ENCODE peak calls at places on chromosomes 6 and 20, in seven cellular contexts. One of them, this sample, is unnamed.

GRCh38 chr6:36984581-36985383 is 1.2 kb downstream of the MTCH1 start:
- DNase-seq in activated CD4-positive, alpha-beta T cell treated with anti-CD3 and anti-CD28 coated beads for 48 hours: peak; percentile 78
- DNase-seq in adipocyte: peak; percentile 80
- DNase-seq in bronchial epithelial cell: peak; percentile 51
- DNase-seq in GM04503: no peak
- DNase-seq in heart right ventricle: peak; percentile 77
- DNase-seq in breast epithelium: no peak
- DNase-seq in this sample: no peak

GRCh38 chr6:41785689-41786450 is 1.6 kb upstream of the TOMM6 start:
- DNase-seq in activated CD4-positive, alpha-beta T cell treated with anti-CD3 and anti-CD28 coated beads for 48 hours: peak; percentile 21
- DNase-seq in adipocyte: peak; percentile 61
- DNase-seq in bronchial epithelial cell: no peak
- DNase-seq in GM04503: no peak
- DNase-seq in heart right ventricle: no peak
- DNase-seq in breast epithelium: no peak
- DNase-seq in this sample: no peak

GRCh38 chr6:5091646-5092045 is 6.5 kb downstream of the PPP1R3G start:
- DNase-seq in activated CD4-positive, alpha-beta T cell treated with anti-CD3 and anti-CD28 coated beads for 48 hours: no peak
- DNase-seq in adipocyte: no peak
- DNase-seq in bronchial epithelial cell: no peak
- DNase-seq in GM04503: no peak
- DNase-seq in heart right ventricle: no peak
- DNase-seq in breast epithelium: no peak
- DNase-seq in this sample: no peak

GRCh38 chr6:118523216-118523615 is 24.9 kb upstream of the PLN start:
- DNase-seq in activated CD4-positive, alpha-beta T cell treated with anti-CD3 and anti-CD28 coated beads for 48 hours: no peak
- DNase-seq in adipocyte: no peak
- DNase-seq in bronchial epithelial cell: no peak
- DNase-seq in GM04503: no peak
- DNase-seq in heart right ventricle: no peak
- DNase-seq in breast epithelium: no peak
- DNase-seq in this sample: no peak

GRCh38 chr6:84074988-84075781 is 41.6 kb downstream of the MRAP2 start:
- DNase-seq in activated CD4-positive, alpha-beta T cell treated with anti-CD3 and anti-CD28 coated beads for 48 hours: no peak
- DNase-seq in adipocyte: no peak
- DNase-seq in bronchial epithelial cell: peak; percentile 85
- DNase-seq in GM04503: no peak
- DNase-seq in heart right ventricle: no peak
- DNase-seq in breast epithelium: no peak
- DNase-seq in this sample: peak; percentile 91

GRCh38 chr6:107618672-107619071 is 128.8 kb downstream of the SOBP start:
- DNase-seq in activated CD4-positive, alpha-beta T cell treated with anti-CD3 and anti-CD28 coated beads for 48 hours: peak; percentile 49
- DNase-seq in adipocyte: no peak
- DNase-seq in bronchial epithelial cell: no peak
- DNase-seq in GM04503: no peak
- DNase-seq in heart right ventricle: no peak
- DNase-seq in breast epithelium: no peak
- DNase-seq in this sample: no peak

GRCh38 chr6:155541976-155542375 is 86.3 kb upstream of the NOX3 start:
- DNase-seq in activated CD4-positive, alpha-beta T cell treated with anti-CD3 and anti-CD28 coated beads for 48 hours: no peak
- DNase-seq in adipocyte: no peak
- DNase-seq in bronchial epithelial cell: no peak
- DNase-seq in GM04503: no peak
- DNase-seq in heart right ventricle: no peak
- DNase-seq in breast epithelium: no peak
- DNase-seq in this sample: no peak

GRCh38 chr6:133130863-133131262 is 110.3 kb upstream of the EYA4 start:
- DNase-seq in activated CD4-positive, alpha-beta T cell treated with anti-CD3 and anti-CD28 coated beads for 48 hours: no peak
- DNase-seq in adipocyte: peak; percentile 22
- DNase-seq in bronchial epithelial cell: peak; percentile 94
- DNase-seq in GM04503: no peak
- DNase-seq in heart right ventricle: peak; percentile 78
- DNase-seq in breast epithelium: no peak
- DNase-seq in this sample: peak; percentile 86

GRCh38 chr20:4519530-4519929 is 202.2 kb upstream of the PRND start:
- DNase-seq in activated CD4-positive, alpha-beta T cell treated with anti-CD3 and anti-CD28 coated beads for 48 hours: peak; percentile 43
- DNase-seq in adipocyte: no peak
- DNase-seq in bronchial epithelial cell: peak; percentile 46
- DNase-seq in GM04503: no peak
- DNase-seq in heart right ventricle: no peak
- DNase-seq in breast epithelium: no peak
- DNase-seq in this sample: no peak

GRCh38 chr6:142637624-142638023 is 307.4 kb downstream of the HIVEP2 start:
- DNase-seq in activated CD4-positive, alpha-beta T cell treated with anti-CD3 and anti-CD28 coated beads for 48 hours: no peak
- DNase-seq in adipocyte: no peak
- DNase-seq in bronchial epithelial cell: no peak
- DNase-seq in GM04503: no peak
- DNase-seq in heart right ventricle: no peak
- DNase-seq in breast epithelium: no peak
- DNase-seq in this sample: no peak

GRCh38 chr20:51966296-51966971 is 164.1 kb upstream of the SALL4 start:
- DNase-seq in activated CD4-positive, alpha-beta T cell treated with anti-CD3 and anti-CD28 coated beads for 48 hours: peak; percentile 27
- DNase-seq in adipocyte: peak; percentile 83
- DNase-seq in bronchial epithelial cell: peak; percentile 70
- DNase-seq in GM04503: no peak
- DNase-seq in heart right ventricle: peak; percentile 34
- DNase-seq in breast epithelium: no peak
- DNase-seq in this sample: no peak

GRCh38 chr20:10985536-10985935 is 311.7 kb upstream of the JAG1 start:
- DNase-seq in activated CD4-positive, alpha-beta T cell treated with anti-CD3 and anti-CD28 coated beads for 48 hours: no peak
- DNase-seq in adipocyte: peak; percentile 41
- DNase-seq in bronchial epithelial cell: peak; percentile 73
- DNase-seq in GM04503: no peak
- DNase-seq in heart right ventricle: no peak
- DNase-seq in breast epithelium: no peak
- DNase-seq in this sample: no peak

GRCh38 chr20:57435498-57436222 is 44.5 kb downstream of the RBM38 start:
- DNase-seq in activated CD4-positive, alpha-beta T cell treated with anti-CD3 and anti-CD28 coated beads for 48 hours: peak; percentile 13
- DNase-seq in adipocyte: no peak
- DNase-seq in bronchial epithelial cell: peak; percentile 86
- DNase-seq in GM04503: no peak
- DNase-seq in heart right ventricle: peak; percentile 55
- DNase-seq in breast epithelium: peak; percentile 97
- DNase-seq in this sample: no peak

GRCh38 chr6:49909508-49910047 is 43.2 kb upstream of the CRISP1 start:
- DNase-seq in activated CD4-positive, alpha-beta T cell treated with anti-CD3 and anti-CD28 coated beads for 48 hours: no peak
- DNase-seq in adipocyte: no peak
- DNase-seq in bronchial epithelial cell: no peak
- DNase-seq in GM04503: no peak
- DNase-seq in heart right ventricle: no peak
- DNase-seq in breast epithelium: no peak
- DNase-seq in this sample: peak; percentile 66

GRCh38 chr6:13445005-13445743 is 42.2 kb downstream of the GFOD1 start:
- DNase-seq in activated CD4-positive, alpha-beta T cell treated with anti-CD3 and anti-CD28 coated beads for 48 hours: peak; percentile 39
- DNase-seq in adipocyte: peak; percentile 29
- DNase-seq in bronchial epithelial cell: peak; percentile 76
- DNase-seq in GM04503: no peak
- DNase-seq in heart right ventricle: peak; percentile 56
- DNase-seq in breast epithelium: peak; percentile 63
- DNase-seq in this sample: no peak

GRCh38 chr20:32387262-32387661 is 29.1 kb downstream of the ASXL1 start:
- DNase-seq in activated CD4-positive, alpha-beta T cell treated with anti-CD3 and anti-CD28 coated beads for 48 hours: no peak
- DNase-seq in adipocyte: no peak
- DNase-seq in bronchial epithelial cell: no peak
- DNase-seq in GM04503: no peak
- DNase-seq in heart right ventricle: no peak
- DNase-seq in breast epithelium: no peak
- DNase-seq in this sample: no peak

GRCh38 chr6:92849636-92850035 is 569.7 kb downstream of the EPHA7 start:
- DNase-seq in activated CD4-positive, alpha-beta T cell treated with anti-CD3 and anti-CD28 coated beads for 48 hours: no peak
- DNase-seq in adipocyte: no peak
- DNase-seq in bronchial epithelial cell: peak; percentile 78
- DNase-seq in GM04503: no peak
- DNase-seq in heart right ventricle: no peak
- DNase-seq in breast epithelium: no peak
- DNase-seq in this sample: no peak

GRCh38 chr6:139611327-139611958 is 237.0 kb upstream of the CITED2 start:
- DNase-seq in activated CD4-positive, alpha-beta T cell treated with anti-CD3 and anti-CD28 coated beads for 48 hours: no peak
- DNase-seq in adipocyte: no peak
- DNase-seq in bronchial epithelial cell: no peak
- DNase-seq in GM04503: no peak
- DNase-seq in heart right ventricle: no peak
- DNase-seq in breast epithelium: no peak
- DNase-seq in this sample: no peak

GRCh38 chr6:40426341-40427066 is 160.7 kb downstream of the LRFN2 start:
- DNase-seq in activated CD4-positive, alpha-beta T cell treated with anti-CD3 and anti-CD28 coated beads for 48 hours: no peak
- DNase-seq in adipocyte: no peak
- DNase-seq in bronchial epithelial cell: no peak
- DNase-seq in GM04503: no peak
- DNase-seq in heart right ventricle: no peak
- DNase-seq in breast epithelium: no peak
- DNase-seq in this sample: no peak

GRCh38 chr6:7636151-7636550 is 46.2 kb downstream of the SNRNP48 start:
- DNase-seq in activated CD4-positive, alpha-beta T cell treated with anti-CD3 and anti-CD28 coated beads for 48 hours: no peak
- DNase-seq in adipocyte: no peak
- DNase-seq in bronchial epithelial cell: no peak
- DNase-seq in GM04503: no peak
- DNase-seq in heart right ventricle: no peak
- DNase-seq in breast epithelium: no peak
- DNase-seq in this sample: no peak

GRCh38 chr6:89997456-89998445 is 103.5 kb downstream of the GJA10 start:
- DNase-seq in activated CD4-positive, alpha-beta T cell treated with anti-CD3 and anti-CD28 coated beads for 48 hours: no peak
- DNase-seq in adipocyte: peak; percentile 25
- DNase-seq in bronchial epithelial cell: no peak
- DNase-seq in GM04503: peak; percentile 46
- DNase-seq in heart right ventricle: no peak
- DNase-seq in breast epithelium: no peak
- DNase-seq in this sample: peak; percentile 80

GRCh38 chr20:63154395-63154794 is 61.5 kb downstream of the YTHDF1 start:
- DNase-seq in activated CD4-positive, alpha-beta T cell treated with anti-CD3 and anti-CD28 coated beads for 48 hours: no peak
- DNase-seq in adipocyte: no peak
- DNase-seq in bronchial epithelial cell: no peak
- DNase-seq in GM04503: no peak
- DNase-seq in heart right ventricle: no peak
- DNase-seq in breast epithelium: no peak
- DNase-seq in this sample: no peak

GRCh38 chr6:52352239-52353008 is 9.5 kb upstream of the PAQR8 start:
- DNase-seq in activated CD4-positive, alpha-beta T cell treated with anti-CD3 and anti-CD28 coated beads for 48 hours: no peak
- DNase-seq in adipocyte: peak; percentile 86
- DNase-seq in bronchial epithelial cell: peak; percentile 99
- DNase-seq in GM04503: peak; percentile 95
- DNase-seq in heart right ventricle: no peak
- DNase-seq in breast epithelium: no peak
- DNase-seq in this sample: peak; percentile 94

GRCh38 chr6:13648850-13649249 is 33.7 kb downstream of the NOL7 start:
- DNase-seq in activated CD4-positive, alpha-beta T cell treated with anti-CD3 and anti-CD28 coated beads for 48 hours: no peak
- DNase-seq in adipocyte: no peak
- DNase-seq in bronchial epithelial cell: no peak
- DNase-seq in GM04503: no peak
- DNase-seq in heart right ventricle: no peak
- DNase-seq in breast epithelium: no peak
- DNase-seq in this sample: no peak

GRCh38 chr6:157173756-157174155 is 149.6 kb downstream of the TMEM242 start:
- DNase-seq in activated CD4-positive, alpha-beta T cell treated with anti-CD3 and anti-CD28 coated beads for 48 hours: no peak
- DNase-seq in adipocyte: peak; percentile 31
- DNase-seq in bronchial epithelial cell: no peak
- DNase-seq in GM04503: no peak
- DNase-seq in heart right ventricle: no peak
- DNase-seq in breast epithelium: no peak
- DNase-seq in this sample: no peak

GRCh38 chr6:11491998-11492397 is 45.6 kb upstream of the TMEM170B start:
- DNase-seq in activated CD4-positive, alpha-beta T cell treated with anti-CD3 and anti-CD28 coated beads for 48 hours: no peak
- DNase-seq in adipocyte: no peak
- DNase-seq in bronchial epithelial cell: no peak
- DNase-seq in GM04503: no peak
- DNase-seq in heart right ventricle: no peak
- DNase-seq in breast epithelium: no peak
- DNase-seq in this sample: no peak

GRCh38 chr6:149771185-149771584 is 21.6 kb downstream of the PCMT1 start:
- DNase-seq in activated CD4-positive, alpha-beta T cell treated with anti-CD3 and anti-CD28 coated beads for 48 hours: no peak
- DNase-seq in adipocyte: no peak
- DNase-seq in bronchial epithelial cell: no peak
- DNase-seq in GM04503: no peak
- DNase-seq in heart right ventricle: no peak
- DNase-seq in breast epithelium: no peak
- DNase-seq in this sample: no peak

GRCh38 chr6:153312633-153313032 is 181.6 kb upstream of the RGS17 start:
- DNase-seq in activated CD4-positive, alpha-beta T cell treated with anti-CD3 and anti-CD28 coated beads for 48 hours: peak; percentile 54
- DNase-seq in adipocyte: peak; percentile 58
- DNase-seq in bronchial epithelial cell: peak; percentile 86
- DNase-seq in GM04503: no peak
- DNase-seq in heart right ventricle: peak; percentile 9
- DNase-seq in breast epithelium: no peak
- DNase-seq in this sample: peak; percentile 72

GRCh38 chr6:151236668-151237401 is 2.9 kb upstream of the AKAP12 start:
- DNase-seq in activated CD4-positive, alpha-beta T cell treated with anti-CD3 and anti-CD28 coated beads for 48 hours: no peak
- DNase-seq in adipocyte: no peak
- DNase-seq in bronchial epithelial cell: no peak
- DNase-seq in GM04503: no peak
- DNase-seq in heart right ventricle: no peak
- DNase-seq in breast epithelium: no peak
- DNase-seq in this sample: no peak

GRCh38 chr6:160978141-160978926 is 13.2 kb upstream of the MAP3K4 start:
- DNase-seq in activated CD4-positive, alpha-beta T cell treated with anti-CD3 and anti-CD28 coated beads for 48 hours: no peak
- DNase-seq in adipocyte: peak; percentile 79
- DNase-seq in bronchial epithelial cell: peak; percentile 69
- DNase-seq in GM04503: peak; percentile 68
- DNase-seq in heart right ventricle: no peak
- DNase-seq in breast epithelium: no peak
- DNase-seq in this sample: no peak

GRCh38 chr6:101344885-101345284 is 48.6 kb upstream of the GRIK2 start:
- DNase-seq in activated CD4-positive, alpha-beta T cell treated with anti-CD3 and anti-CD28 coated beads for 48 hours: no peak
- DNase-seq in adipocyte: no peak
- DNase-seq in bronchial epithelial cell: no peak
- DNase-seq in GM04503: no peak
- DNase-seq in heart right ventricle: no peak
- DNase-seq in breast epithelium: no peak
- DNase-seq in this sample: peak; percentile 5